ENCODE peak calls at places on chromosomes 7 and 10, in seven cellular contexts. X is NCI-H524, I is HT1080, A is HuH-7, J is thoracic aorta, E is fibroblast of mammary gland, B is left ventricle myocardium superior. Y is an unnamed sample.

GRCh38 chr10:30057421-30057841 is 2.0 kb downstream of the JCAD start:
- DNase-seq in X (no peak), I (peak), A (peak), J (no peak), E (peak), B (no peak), Y (no peak)

GRCh38 chr10:52318136-52318810 is 4.2 kb downstream of the DKK1 start:
- DNase-seq in X (no peak), I (peak), A (no peak), J (no peak), E (peak), B (no peak), Y (no peak)

GRCh38 chr10:124717911-124718734 is 26.1 kb downstream of the FAM53B start:
- DNase-seq in X (peak), I (peak), A (no peak), J (no peak), E (no peak), B (no peak), Y (no peak)

GRCh38 chr10:128000660-128001059 is 93.8 kb downstream of the PTPRE start:
- DNase-seq in X (no peak), I (peak), A (no peak), J (no peak), E (no peak), B (peak), Y (no peak)

GRCh38 chr10:133388265-133388972 is 5.5 kb upstream of the MTG1 start:
- DNase-seq in X (no peak), I (peak), A (no peak), J (no peak), E (no peak), B (no peak), Y (no peak)

GRCh38 chr10:62733654-62734293 is 70.7 kb upstream of the ADO start:
- DNase-seq in X (no peak), I (no peak), A (no peak), J (no peak), E (no peak), B (peak), Y (no peak)

GRCh38 chr10:71584461-71584860 is 135.1 kb downstream of the C10orf105 start:
- DNase-seq in X (no peak), I (no peak), A (no peak), J (no peak), E (no peak), B (no peak), Y (no peak)

GRCh38 chr7:75559355-75559986 is 67.4 kb downstream of the SPDYE5 start:
- DNase-seq in X (no peak), I (no peak), A (no peak), J (no peak), E (no peak), B (no peak), Y (no peak)

GRCh38 chr7:27142562-27143021 is 889 bp downstream of the HOXA5 start:
- DNase-seq in X (peak), I (no peak), A (no peak), J (no peak), E (no peak), B (no peak), Y (no peak)

GRCh38 chr10:120392245-120392644 is 64.8 kb upstream of the PLPP4 start:
- DNase-seq in X (no peak), I (peak), A (no peak), J (no peak), E (no peak), B (no peak), Y (no peak)

GRCh38 chr7:958221-959200 is 4.0 kb upstream of the ADAP1 start:
- DNase-seq in X (no peak), I (no peak), A (no peak), J (no peak), E (no peak), B (peak), Y (no peak)

GRCh38 chr10:93086289-93086688 is 12.6 kb downstream of the CYP26A1 start:
- DNase-seq in X (no peak), I (no peak), A (no peak), J (no peak), E (no peak), B (no peak), Y (no peak)

GRCh38 chr7:134865001-134865845 is 85.8 kb downstream of the CALD1 start:
- DNase-seq in X (no peak), I (no peak), A (no peak), J (no peak), E (peak), B (no peak), Y (no peak)

GRCh38 chr10:35843524-35844171 is 201.6 kb upstream of the FZD8 start:
- DNase-seq in X (no peak), I (no peak), A (no peak), J (no peak), E (no peak), B (peak), Y (no peak)

GRCh38 chr10:27542812-27543211 is 38.7 kb downstream of the RAB18 start:
- DNase-seq in X (no peak), I (peak), A (no peak), J (no peak), E (peak), B (no peak), Y (no peak)

GRCh38 chr7:100516135-100516812 is 22.7 kb upstream of the AGFG2 start:
- DNase-seq in X (no peak), I (peak), A (no peak), J (no peak), E (peak), B (peak), Y (no peak)

GRCh38 chr10:6299234-6299633 is 96.5 kb downstream of the PFKFB3 start:
- DNase-seq in X (no peak), I (peak), A (no peak), J (no peak), E (no peak), B (no peak), Y (no peak)

GRCh38 chr7:713488-714230 is 12.8 kb upstream of the DNAAF5 start:
- DNase-seq in X (no peak), I (no peak), A (no peak), J (no peak), E (no peak), B (no peak), Y (no peak)

GRCh38 chr10:8088504-8088903 is 34.0 kb downstream of the GATA3 start:
- DNase-seq in X (no peak), I (no peak), A (no peak), J (no peak), E (no peak), B (no peak), Y (no peak)

GRCh38 chr10:133230387-133231195 is 574 bp downstream of the UTF1 start:
- DNase-seq in X (no peak), I (no peak), A (no peak), J (no peak), E (no peak), B (peak), Y (no peak)

GRCh38 chr7:23357190-23358093 is 58.3 kb downstream of the MALSU1 start:
- DNase-seq in X (peak), I (peak), A (peak), J (no peak), E (peak), B (no peak), Y (peak)